ENCODE peak calls at places on chromosomes 1 and 21, in eight cellular contexts. Q, J, E, L, A, I, N and T are unnamed samples.

GRCh38 chr1:199205740-199206139 is 566.9 kb downstream of the PTPRC start:
- DNase-seq in Q (no peak), J (peak), E (no peak), L (no peak), A (no peak), I (no peak), N (no peak), T (no peak)

GRCh38 chr1:43537423-43538142 is 6.9 kb downstream of the PTPRF start:
- DNase-seq in Q (peak), J (peak), E (no peak), L (peak), A (peak), I (no peak), N (no peak), T (no peak)

GRCh38 chr21:45511007-45511406 is 31.2 kb downstream of the SLC19A1 start:
- DNase-seq in Q (no peak), J (no peak), E (no peak), L (peak), A (no peak), I (no peak), N (no peak), T (no peak)

GRCh38 chr1:233962878-233963277 is 58.4 kb downstream of the SLC35F3 start:
- DNase-seq in Q (no peak), J (no peak), E (no peak), L (no peak), A (no peak), I (no peak), N (no peak), T (no peak)

GRCh38 chr1:113830039-113830438 is 17.8 kb upstream of the RSBN1 start:
- DNase-seq in Q (no peak), J (peak), E (no peak), L (no peak), A (no peak), I (no peak), N (no peak), T (peak)

GRCh38 chr21:26057488-26058170 is 112.9 kb downstream of the APP start:
- DNase-seq in Q (no peak), J (no peak), E (no peak), L (no peak), A (no peak), I (no peak), N (no peak), T (no peak)

GRCh38 chr1:9253706-9254105 is 19.1 kb downstream of the H6PD start:
- DNase-seq in Q (peak), J (peak), E (no peak), L (no peak), A (no peak), I (no peak), N (peak), T (peak)

GRCh38 chr1:201756411-201756810 is 72.5 kb upstream of the IPO9 start:
- DNase-seq in Q (peak), J (peak), E (no peak), L (no peak), A (no peak), I (peak), N (peak), T (peak)

GRCh38 chr1:34871443-34872132 is 12.0 kb upstream of the SMIM12 start:
- DNase-seq in Q (no peak), J (no peak), E (no peak), L (no peak), A (no peak), I (no peak), N (no peak), T (no peak)

GRCh38 chr21:44615881-44616590 is 4.2 kb downstream of the KRTAP10-8 start:
- DNase-seq in Q (no peak), J (no peak), E (no peak), L (peak), A (no peak), I (no peak), N (no peak), T (no peak)

GRCh38 chr1:86872086-86872485 is 41.8 kb downstream of the SELENOF start:
- DNase-seq in Q (peak), J (peak), E (no peak), L (no peak), A (no peak), I (no peak), N (peak), T (peak)

GRCh38 chr1:43358746-43359693 is at the start of gene CDC20:
- DNase-seq in Q (peak), J (peak), E (peak), L (peak), A (peak), I (peak), N (peak), T (peak)

GRCh38 chr1:46198026-46198826 is at the start of gene POMGNT1:
- DNase-seq in Q (peak), J (peak), E (peak), L (peak), A (no peak), I (no peak), N (peak), T (peak)

GRCh38 chr1:241592273-241592958 is 47.8 kb downstream of the CHML start:
- DNase-seq in Q (no peak), J (peak), E (no peak), L (no peak), A (no peak), I (peak), N (no peak), T (peak)

GRCh38 chr1:160400284-160400645 is at the start of gene VANGL2:
- DNase-seq in Q (peak), J (peak), E (no peak), L (peak), A (peak), I (no peak), N (peak), T (peak)

GRCh38 chr1:145858238-145858936 is 494 bp downstream of the PIAS3 start:
- DNase-seq in Q (no peak), J (peak), E (peak), L (peak), A (peak), I (no peak), N (peak), T (peak)

GRCh38 chr1:244369256-244370057 is 82.3 kb downstream of the ADSS2 start:
- DNase-seq in Q (no peak), J (no peak), E (no peak), L (no peak), A (peak), I (no peak), N (no peak), T (no peak)

GRCh38 chr1:218886472-218886871 is 287.2 kb upstream of the LYPLAL1 start:
- DNase-seq in Q (peak), J (peak), E (no peak), L (no peak), A (peak), I (no peak), N (peak), T (peak)

GRCh38 chr1:27487927-27488522 is 1.9 kb downstream of the WASF2 start:
- DNase-seq in Q (no peak), J (no peak), E (peak), L (no peak), A (no peak), I (no peak), N (peak), T (peak)

DNA sequence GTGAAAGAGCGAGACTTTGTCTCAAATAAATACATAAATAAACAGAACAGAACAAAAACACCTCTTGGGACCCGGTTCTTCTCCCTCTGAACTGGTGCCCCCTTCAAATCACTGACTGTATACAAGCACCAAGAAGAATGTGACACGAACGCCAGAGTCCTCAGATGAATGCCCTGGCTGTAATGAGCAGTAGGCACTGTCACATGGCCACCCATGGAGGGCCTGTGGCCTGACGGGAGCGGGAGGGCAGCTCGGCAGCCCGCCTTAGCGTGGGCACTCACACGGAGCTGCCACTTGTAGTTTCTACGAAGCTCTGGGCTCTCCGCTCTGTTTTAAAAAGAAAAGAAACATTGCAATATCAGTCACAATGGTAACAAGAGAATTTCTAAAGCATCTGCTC is 146.0 kb downstream of the PEX14 start:
- DNase-seq in Q (no peak), J (no peak), E (no peak), L (peak), A (no peak), I (no peak), N (no peak), T (no peak)
- H3K4me3 ChIP-seq in Q (no peak), J (no peak), E (no peak), L (no peak), A (no peak), I (no peak), N (no peak), T (no peak)

DNA sequence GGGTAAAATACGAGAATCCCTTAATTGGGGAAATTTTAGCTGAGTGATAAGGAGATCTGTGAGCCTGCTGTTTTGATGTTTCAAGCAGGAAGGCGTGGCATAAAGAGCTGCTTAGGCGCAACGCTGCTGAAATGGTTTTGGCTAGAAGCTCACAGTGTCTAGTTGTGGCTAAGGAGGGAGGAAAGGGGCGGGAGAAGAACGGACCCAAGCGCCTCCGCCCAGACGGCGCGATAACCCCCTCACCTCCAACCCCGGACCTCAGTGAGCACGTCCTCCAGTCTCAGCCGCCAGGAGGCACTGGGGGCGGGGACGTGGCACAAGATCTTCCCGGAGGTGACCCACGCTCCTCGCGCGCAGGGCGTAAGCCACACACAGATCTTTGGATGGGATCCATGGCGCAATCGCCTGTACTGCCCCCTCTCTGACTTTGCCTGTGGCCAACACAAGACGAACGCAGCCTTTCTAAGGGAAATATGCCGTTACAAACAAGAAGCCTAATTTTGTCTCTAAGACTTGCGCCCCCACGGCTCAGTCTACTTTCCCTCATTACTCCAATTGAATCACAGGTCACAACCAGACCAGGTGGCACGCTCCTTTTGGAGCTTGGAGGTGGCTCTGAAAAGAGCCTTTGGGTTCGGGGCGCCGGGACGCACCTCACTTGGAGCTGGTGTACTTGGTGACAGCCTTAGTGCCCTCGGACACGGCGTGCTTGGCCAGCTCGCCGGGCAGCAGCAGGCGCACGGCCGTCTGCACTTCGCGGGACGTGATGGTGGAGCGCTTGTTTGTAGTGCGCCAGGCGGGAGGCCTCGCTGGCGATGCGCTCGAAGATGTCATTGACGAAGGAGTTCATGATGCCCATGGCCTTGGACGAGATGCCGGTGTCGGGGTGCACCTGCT is 23.4 kb upstream of the RNF187 start:
- DNase-seq in Q (no peak), J (peak), E (peak), L (no peak), A (no peak), I (no peak), N (peak), T (no peak)
- TF ChIP-seq CTCF in Q (peak), J (no peak), E (no peak), L (no peak), A (no peak), I (peak), N (peak), T (peak)

DNA sequence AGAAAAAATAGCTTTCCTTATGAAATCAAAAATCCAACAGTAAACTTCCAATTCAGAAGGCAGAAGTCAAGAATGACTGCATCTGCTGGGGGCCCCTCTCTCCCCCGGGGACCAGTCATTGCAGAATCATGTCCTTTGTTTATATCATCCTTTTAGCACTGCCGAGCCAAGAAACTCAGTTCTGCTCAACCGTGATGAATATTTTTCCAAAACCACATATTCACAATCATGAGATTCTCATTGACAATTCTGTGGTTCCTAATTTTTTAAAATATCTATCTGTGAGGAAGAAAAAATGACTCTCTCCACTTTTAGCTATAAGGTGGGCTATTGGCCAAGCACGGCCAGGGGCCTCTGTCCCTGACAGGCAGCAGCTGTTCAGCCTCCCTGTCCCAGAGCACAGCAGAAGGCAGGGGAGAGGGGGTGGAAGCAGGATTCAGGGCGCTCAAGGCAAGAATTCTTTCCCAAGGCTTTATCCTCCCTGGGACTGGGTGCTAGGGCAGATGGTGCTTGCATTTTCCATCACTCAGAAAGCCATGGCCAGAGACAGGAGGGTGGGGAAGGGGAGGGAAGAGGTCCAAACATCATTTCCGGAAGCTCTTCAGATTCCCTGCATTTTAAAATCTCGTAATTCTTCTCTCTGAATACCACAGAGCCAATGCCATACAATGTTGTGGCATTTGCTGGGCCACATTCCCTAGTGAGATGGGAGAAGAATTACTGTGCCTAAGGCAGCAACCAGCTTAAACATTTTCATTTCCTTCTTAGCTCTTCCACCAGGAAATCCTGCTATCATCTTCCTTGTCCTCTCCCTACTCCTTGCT is 60.5 kb downstream of the KCNJ6 start:
- DNase-seq in Q (peak), J (peak), E (no peak), L (no peak), A (no peak), I (no peak), N (peak), T (peak)
- H3K4me3 ChIP-seq in Q (no peak), J (peak), E (no peak), L (no peak), A (no peak), I (no peak), N (peak), T (no peak)

GRCh38 chr1:62924983-62925790 is 141.3 kb downstream of the ATG4C start:
- DNase-seq in Q (no peak), J (no peak), E (no peak), L (no peak), A (no peak), I (no peak), N (no peak), T (no peak)

DNA sequence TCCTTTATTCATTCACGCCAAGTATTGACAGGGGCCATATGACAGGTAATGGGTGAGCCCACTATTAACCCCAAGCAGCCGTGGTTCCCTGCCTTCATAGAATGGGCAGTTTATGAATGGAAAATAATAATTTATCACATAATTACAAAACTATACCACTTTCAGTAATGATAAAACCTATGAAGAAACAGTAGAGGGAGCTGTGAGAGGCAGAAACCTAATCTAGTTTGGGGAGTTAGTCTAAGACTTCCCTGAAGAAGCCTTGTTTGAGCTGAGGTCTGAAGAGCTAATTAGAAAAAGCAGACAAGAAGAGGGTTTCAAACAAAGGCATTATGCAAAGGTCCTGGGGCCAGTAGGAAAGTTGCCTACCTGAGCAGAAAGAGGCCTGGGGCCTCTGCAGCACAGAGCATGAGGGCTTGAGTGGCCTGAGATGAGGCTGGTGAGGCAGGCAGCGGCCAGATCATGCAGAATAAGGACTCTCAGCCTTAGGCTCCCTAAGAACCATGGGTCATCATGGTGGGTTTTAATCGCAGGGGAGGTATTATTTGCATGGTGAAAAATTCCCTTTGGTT is 142.8 kb downstream of the ATG4C start:
- DNase-seq in Q (no peak), J (no peak), E (no peak), L (no peak), A (no peak), I (no peak), N (no peak), T (peak)
- TF ChIP-seq CTCF in Q (peak), J (peak), E (no peak), L (no peak), A (no peak), I (no peak), N (no peak), T (peak)

GRCh38 chr21:42406201-42406601 is 2.5 kb downstream of the UBASH3A start:
- DNase-seq in Q (no peak), J (no peak), E (no peak), L (peak), A (no peak), I (no peak), N (no peak), T (no peak)
- H3K4me3 ChIP-seq in Q (no peak), J (no peak), E (no peak), L (peak), A (no peak), I (no peak), N (no peak), T (no peak)

DNA sequence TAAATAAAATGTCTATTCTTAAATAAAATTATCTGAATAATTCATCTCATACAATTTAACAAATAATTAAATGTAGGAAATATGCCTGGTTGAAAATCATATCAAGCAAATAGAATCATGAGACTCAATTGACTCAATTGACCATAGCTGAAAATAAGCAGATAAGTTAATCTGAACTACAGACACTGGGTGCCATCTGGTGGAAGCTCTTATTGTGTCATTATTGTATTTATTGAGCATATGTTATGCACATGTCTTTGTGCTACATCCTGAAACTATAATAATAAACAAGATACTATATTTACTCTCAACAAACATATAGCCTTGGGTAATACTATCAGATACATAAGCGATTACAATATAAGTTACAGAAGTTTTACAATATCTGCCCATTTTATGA is 41.0 kb downstream of the BRINP3 start:
- DNase-seq in Q (peak), J (peak), E (no peak), L (no peak), A (no peak), I (no peak), N (peak), T (peak)
- TF ChIP-seq CTCF in Q (peak), J (peak), E (no peak), L (no peak), A (no peak), I (no peak), N (no peak), T (peak)